ENCODE peak calls at places on chromosome 14, in six cellular contexts. D is GM12891, P is HepG2, I is H1, T is K562, O is GM12878. L is an unnamed sample.

GRCh38 chr14:51310453-51311074 is 70.5 kb downstream of the TMX1 start:
- DNase-seq in P (no peak), T (no peak), D (no peak), O (no peak), I (no peak), L (no peak)

GRCh38 chr14:92460541-92460915 is 53.1 kb upstream of the RIN3 start:
- DNase-seq in P (no peak), T (no peak), I (no peak), O (no peak), D (no peak), L (no peak)

GRCh38 chr14:68563256-68564131 is 229.4 kb downstream of the ZFP36L1 start:
- DNase-seq in I (no peak), O (no peak), P (peak; percentile 61), T (no peak), D (no peak), L (no peak)

GRCh38 chr14:90168425-90169105 is 87.8 kb upstream of the PSMC1 start:
- DNase-seq in P (no peak), O (no peak), I (no peak), T (no peak), D (no peak), L (no peak)

GRCh38 chr14:52325126-52325525 is 11.0 kb downstream of the PTGER2 start:
- DNase-seq in D (no peak), I (no peak), T (no peak), O (peak; percentile 92), P (no peak), L (peak; percentile 37)

GRCh38 chr14:38098074-38098846 is 109.4 kb upstream of the SSTR1 start:
- DNase-seq in T (no peak), D (no peak), O (no peak), P (no peak), I (no peak), L (no peak)

GRCh38 chr14:24052656-24053547 is 1.1 kb downstream of the CARMIL3 start:
- DNase-seq in T (peak; percentile 15), O (no peak), D (no peak), I (no peak), P (no peak), L (peak; percentile 8)

GRCh38 chr14:72472845-72473244 is 421.1 kb downstream of the DPF3 start:
- DNase-seq in P (no peak), I (no peak), T (no peak), D (no peak), O (no peak), L (no peak)

GRCh38 chr14:30330452-30330851 is 228.5 kb upstream of the G2E3 start:
- DNase-seq in P (no peak), O (no peak), I (no peak), D (no peak), T (peak; percentile 16), L (no peak)

GRCh38 chr14:50082784-50083466 is 33.4 kb downstream of the VCPKMT start:
- DNase-seq in T (no peak), P (no peak), D (peak; percentile 57), I (no peak), O (peak; percentile 92), L (no peak)

GRCh38 chr14:68966872-68967301 is 12.2 kb downstream of the ACTN1 start:
- DNase-seq in D (no peak), T (peak; percentile 31), I (no peak), O (no peak), P (no peak), L (no peak)

GRCh38 chr14:77026166-77026929 is 2.2 kb downstream of the IRF2BPL start:
- DNase-seq in T (no peak), P (no peak), D (no peak), O (no peak), I (peak; percentile 76), L (no peak)

GRCh38 chr14:92726135-92726932 is 22.1 kb downstream of the LGMN start:
- DNase-seq in P (no peak), O (no peak), D (no peak), I (no peak), T (peak; percentile 48), L (no peak)

GRCh38 chr14:99001241-99001640 is 270.8 kb downstream of the BCL11B start:
- DNase-seq in I (no peak), P (no peak), D (no peak), O (no peak), T (no peak), L (no peak)

GRCh38 chr14:69261761-69262331 is 1.9 kb downstream of the GALNT16 start:
- DNase-seq in D (no peak), P (peak; percentile 69), I (peak; percentile 54), O (no peak), T (no peak), L (no peak)

GRCh38 chr14:105881021-105881930 is 354.9 kb downstream of the TMEM121 start:
- DNase-seq in D (no peak), P (no peak), O (no peak), I (no peak), T (no peak), L (no peak)

GRCh38 chr14:69580009-69580577 is 5.4 kb upstream of the CCDC177 start:
- DNase-seq in I (peak; percentile 76), T (peak; percentile 73), O (no peak), D (no peak), P (peak; percentile 95), L (no peak)

GRCh38 chr14:69518341-69519101 is 34.0 kb downstream of the PLEKHD1 start:
- DNase-seq in O (no peak), T (no peak), I (no peak), P (no peak), D (no peak), L (no peak)

GRCh38 chr14:102505775-102506598 is 3.6 kb downstream of the ANKRD9 start:
- DNase-seq in O (no peak), D (no peak), I (no peak), T (no peak), P (no peak), L (no peak)

GRCh38 chr14:102506599-102506871 is 3.0 kb downstream of the ANKRD9 start:
- DNase-seq in P (no peak), T (no peak), I (no peak), O (no peak), D (no peak), L (no peak)

GRCh38 chr14:102508410-102508773 is 1.2 kb downstream of the ANKRD9 start:
- DNase-seq in O (no peak), P (peak; percentile 59), D (no peak), T (peak; percentile 87), I (no peak), L (no peak)

GRCh38 chr14:102507891-102508312 is 1.7 kb downstream of the ANKRD9 start:
- DNase-seq in O (no peak), I (no peak), T (no peak), P (no peak), D (no peak), L (no peak)

DNA sequence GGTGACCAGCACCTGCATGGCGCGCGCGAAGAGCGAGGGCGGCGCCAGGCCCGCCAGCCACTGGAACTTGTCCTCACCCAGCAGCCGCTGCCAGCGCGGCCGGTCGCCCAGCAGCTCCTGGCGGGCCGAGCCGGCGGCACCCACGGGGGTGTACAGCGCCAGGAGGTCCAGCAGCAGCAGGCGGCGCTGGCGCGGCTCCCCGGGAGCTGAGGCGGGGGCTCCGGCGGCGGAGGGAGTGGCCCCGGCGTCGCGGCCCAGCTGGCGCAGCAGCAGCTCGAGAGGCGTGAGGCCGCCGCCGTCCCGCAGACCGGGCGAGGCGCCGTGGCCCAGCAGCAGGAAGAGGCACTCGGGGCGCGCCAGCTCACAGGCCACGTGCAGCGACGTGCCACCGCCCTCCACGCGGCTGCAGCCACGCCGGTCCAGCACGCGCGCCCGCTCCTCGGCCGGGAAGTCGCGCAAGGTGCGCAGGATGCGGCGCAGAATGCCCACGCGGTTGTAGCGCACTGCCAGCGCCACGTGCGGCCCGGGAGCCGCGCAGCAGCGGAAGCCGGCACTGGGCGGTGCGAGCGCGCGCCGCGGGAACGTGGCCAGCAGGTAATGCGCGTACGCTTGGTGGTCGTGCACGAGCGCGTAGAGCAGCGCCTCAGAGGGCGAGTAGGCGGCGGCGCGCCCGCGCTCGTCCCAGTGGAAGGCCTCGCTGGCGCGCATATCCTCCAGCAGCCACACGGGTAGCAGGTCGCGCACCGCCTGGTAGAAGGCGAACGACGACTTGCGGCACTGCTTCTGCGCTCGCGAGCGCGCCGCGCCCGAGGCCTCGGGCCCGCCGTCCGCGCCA is 2.3 kb downstream of the ANKRD9 start:
- DNase-seq in T (no peak), D (no peak), I (no peak), P (no peak), O (no peak), L (no peak)
- TF ChIP-seq TAF1 in T (no peak), D (no peak), I (no peak), P (no peak), O (no peak), L (no peak)

DNA sequence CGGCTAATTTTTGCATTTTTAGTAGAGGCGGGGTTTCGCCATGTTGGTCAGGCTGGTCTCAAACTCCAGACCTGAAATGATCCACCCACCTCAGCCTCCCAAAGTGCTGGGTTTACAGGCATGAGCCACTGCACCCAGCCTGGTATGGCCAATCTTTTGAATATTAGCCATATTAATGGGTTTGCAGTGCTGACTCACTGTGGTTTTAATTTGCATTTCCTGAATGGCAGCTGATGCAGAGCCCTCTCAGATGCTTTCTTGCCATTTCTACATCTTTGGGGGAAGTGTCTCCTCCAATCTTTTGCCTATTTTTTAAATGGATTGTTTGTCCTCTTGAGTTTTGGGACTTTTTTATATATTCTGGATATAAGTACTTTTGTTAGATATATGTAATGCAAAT is 55.5 kb upstream of the NPAS3 start:
- DNase-seq in D (no peak), T (no peak), O (no peak), I (no peak), P (no peak), L (no peak)
- TF ChIP-seq POLR2A in D (no peak), T (no peak), O (no peak), I (no peak), P (no peak), L (no peak)

GRCh38 chr14:65184032-65184764 is 81.9 kb upstream of the MAX start:
- DNase-seq in D (no peak), T (no peak), O (no peak), P (no peak), I (no peak), L (no peak)

GRCh38 chr14:65185859-65186258 is 83.5 kb upstream of the MAX start:
- DNase-seq in T (no peak), I (no peak), D (no peak), O (no peak), P (no peak), L (no peak)

GRCh38 chr14:65177551-65177950 is 75.2 kb upstream of the MAX start:
- DNase-seq in I (no peak), T (no peak), O (no peak), P (no peak), D (no peak), L (no peak)

GRCh38 chr14:65180725-65181025 is 78.4 kb upstream of the MAX start:
- DNase-seq in I (no peak), T (no peak), P (no peak), O (no peak), D (no peak), L (no peak)

GRCh38 chr14:65179918-65180724 is 77.8 kb upstream of the MAX start:
- DNase-seq in T (no peak), I (no peak), D (no peak), O (peak; percentile 94), P (no peak), L (no peak)
- TF ChIP-seq POLR2AphosphoS5 in T (no peak), I (no peak), D (peak; percentile 47), O (no peak), P (no peak), L (no peak)

DNA sequence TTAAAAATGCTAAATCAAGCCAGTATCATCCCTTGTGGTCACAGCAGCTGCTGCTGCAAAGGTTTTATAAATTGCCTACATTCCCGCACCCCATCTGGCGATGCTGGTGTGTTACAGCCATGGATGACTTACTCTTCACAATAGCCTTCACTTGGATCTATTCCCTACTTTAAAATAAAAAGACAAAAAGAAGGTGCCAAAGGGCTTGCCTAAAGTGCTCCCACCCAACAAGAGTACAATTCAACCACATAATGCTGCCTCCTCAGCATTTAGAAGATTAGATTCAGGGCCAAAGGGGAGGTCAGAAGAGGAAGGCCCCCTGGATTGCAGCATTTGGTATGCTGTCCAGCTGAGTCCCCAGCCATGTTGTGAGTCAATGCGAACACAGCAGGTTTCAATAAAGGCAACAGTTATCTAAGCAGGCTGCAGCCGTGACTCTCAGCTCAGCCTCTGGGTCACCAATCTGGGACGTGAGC is 176.1 kb downstream of the DAD1 start:
- DNase-seq in P (no peak), T (no peak), D (no peak), O (no peak), I (no peak), L (no peak)
- TF ChIP-seq TAF1 in P (no peak), T (no peak), D (no peak), O (no peak), I (no peak), L (no peak)

L was measured in GM12892.